ENCODE peak calls at places on chromosome 16, in nine cellular contexts. K, F, B, G, W, C, R, M and U are unnamed samples.

GRCh38 chr16:57577691-57578224 is 35.3 kb downstream of the ADGRG5 start:
- DNase-seq in K (no peak), F (no peak), B (peak; percentile 71), G (peak; percentile 47), W (peak; percentile 74), C (no peak), R (no peak), M (no peak), U (no peak)

GRCh38 chr16:16021988-16022682 is 72.7 kb downstream of the ABCC1 start:
- DNase-seq in K (peak; percentile 96), F (peak; percentile 95), B (no peak), G (no peak), W (peak; percentile 91), C (peak; percentile 96), R (peak; percentile 30), M (peak; percentile 95), U (peak; percentile 95)

GRCh38 chr16:84477661-84478060 is 26.8 kb downstream of the MEAK7 start:
- DNase-seq in K (no peak), F (no peak), B (no peak), G (no peak), W (no peak), C (no peak), R (no peak), M (no peak), U (no peak)

GRCh38 chr16:19746561-19746960 is 28.5 kb downstream of the IQCK start:
- DNase-seq in K (no peak), F (no peak), B (no peak), G (no peak), W (no peak), C (peak; percentile 12), R (no peak), M (no peak), U (no peak)

GRCh38 chr16:65601781-65602180 is 479.9 kb upstream of the CDH11 start:
- DNase-seq in K (no peak), F (peak; percentile 40), B (no peak), G (no peak), W (no peak), C (peak; percentile 71), R (no peak), M (no peak), U (no peak)

GRCh38 chr16:53219795-53220194 is 165.0 kb downstream of the CHD9 start:
- DNase-seq in K (no peak), F (peak; percentile 37), B (no peak), G (no peak), W (no peak), C (no peak), R (no peak), M (no peak), U (no peak)

GRCh38 chr16:54066451-54067056 is 220.0 kb downstream of the IRX3 start:
- DNase-seq in K (no peak), F (no peak), B (no peak), G (no peak), W (no peak), C (peak; percentile 14), R (no peak), M (no peak), U (no peak)

GRCh38 chr16:87006789-87007745 is 310.1 kb downstream of the C16orf95 start:
- DNase-seq in K (no peak), F (no peak), B (no peak), G (no peak), W (no peak), C (peak; percentile 17), R (no peak), M (no peak), U (no peak)

GRCh38 chr16:17397499-17397891 is 73.3 kb downstream of the XYLT1 start:
- DNase-seq in K (peak; percentile 32), F (peak; percentile 48), B (peak; percentile 59), G (no peak), W (no peak), C (peak; percentile 86), R (no peak), M (no peak), U (no peak)

GRCh38 chr16:35564148-35564547 is 2104.7 kb downstream of the TP53TG3F start:
- DNase-seq in K (no peak), F (no peak), B (no peak), G (no peak), W (no peak), C (no peak), R (no peak), M (no peak), U (no peak)
- H3K4me3 ChIP-seq in K (no peak overlapping the region), F (no peak overlapping the region), B (no peak overlapping the region), G (no peak overlapping the region), W (no peak overlapping the region), C (no peak overlapping the region), R (no peak overlapping the region), M (no peak overlapping the region), U (no peak overlapping the region)

GRCh38 chr16:77610496-77610895 is 111.8 kb upstream of the NUDT7 start:
- DNase-seq in K (no peak), F (no peak), B (no peak), G (no peak), W (no peak), C (no peak), R (no peak), M (no peak), U (no peak)
- H3K4me3 ChIP-seq in K (no peak overlapping the region), F (no peak overlapping the region), B (no peak overlapping the region), G (no peak overlapping the region), W (no peak overlapping the region), C (no peak overlapping the region), R (no peak overlapping the region), M (no peak overlapping the region), U (no peak overlapping the region)

GRCh38 chr16:88608076-88608475 is 30.3 kb upstream of the IL17C start:
- DNase-seq in K (no peak), F (no peak), B (no peak), G (no peak), W (no peak), C (no peak), R (no peak), M (peak; percentile 5), U (no peak)

GRCh38 chr16:88613911-88614817 is 24.2 kb upstream of the IL17C start:
- DNase-seq in K (no peak), F (no peak), B (no peak), G (peak; percentile 8), W (no peak), C (peak; percentile 28), R (no peak), M (no peak), U (no peak)

GRCh38 chr16:88613293-88613692 is 25.1 kb upstream of the IL17C start:
- DNase-seq in K (no peak), F (no peak), B (no peak), G (peak; percentile 18), W (no peak), C (no peak), R (no peak), M (no peak), U (no peak)

GRCh38 chr16:88610080-88610479 is 28.3 kb upstream of the IL17C start:
- DNase-seq in K (no peak), F (no peak), B (no peak), G (peak; percentile 14), W (no peak), C (no peak), R (no peak), M (no peak), U (no peak)

DNA sequence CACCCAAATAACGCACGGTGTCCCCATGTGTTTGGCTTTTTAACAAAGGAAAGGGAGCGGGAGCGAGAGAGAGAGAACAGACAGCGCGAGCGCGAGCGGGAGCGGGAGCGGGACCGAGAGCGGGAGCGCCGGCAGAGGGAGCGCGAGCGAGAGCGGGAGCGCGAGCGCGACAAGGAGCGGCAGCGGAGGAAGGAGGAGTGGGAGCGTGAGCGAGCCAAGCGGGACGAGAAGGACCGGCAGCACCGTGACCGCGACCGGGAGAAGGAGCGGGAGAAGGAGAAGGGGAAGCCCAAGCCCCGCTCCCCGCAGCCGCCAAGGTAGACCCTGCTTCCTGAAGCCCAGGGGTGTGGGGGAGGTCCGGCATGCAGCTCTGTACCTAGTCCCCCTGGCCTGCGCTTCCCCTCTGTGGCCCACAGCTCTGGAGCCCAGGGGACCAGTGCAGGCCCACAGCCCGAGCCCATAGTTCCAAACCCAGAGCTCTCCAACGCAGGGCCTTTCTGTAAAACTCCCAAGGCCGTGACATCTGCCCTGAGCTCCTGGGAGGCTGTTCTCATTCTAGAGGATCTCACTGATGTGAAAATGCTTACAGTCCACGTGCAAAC is 27.1 kb upstream of the IL17C start:
- DNase-seq in K (no peak), F (no peak), B (no peak), G (peak; percentile 8), W (no peak), C (no peak), R (no peak), M (no peak), U (no peak)
- H3K4me3 ChIP-seq in K (no peak overlapping the region), F (no peak overlapping the region), B (no peak overlapping the region), G (no peak overlapping the region), W (no peak overlapping the region), C (no peak overlapping the region), R (no peak overlapping the region), M (no peak overlapping the region), U (no peak overlapping the region)

DNA sequence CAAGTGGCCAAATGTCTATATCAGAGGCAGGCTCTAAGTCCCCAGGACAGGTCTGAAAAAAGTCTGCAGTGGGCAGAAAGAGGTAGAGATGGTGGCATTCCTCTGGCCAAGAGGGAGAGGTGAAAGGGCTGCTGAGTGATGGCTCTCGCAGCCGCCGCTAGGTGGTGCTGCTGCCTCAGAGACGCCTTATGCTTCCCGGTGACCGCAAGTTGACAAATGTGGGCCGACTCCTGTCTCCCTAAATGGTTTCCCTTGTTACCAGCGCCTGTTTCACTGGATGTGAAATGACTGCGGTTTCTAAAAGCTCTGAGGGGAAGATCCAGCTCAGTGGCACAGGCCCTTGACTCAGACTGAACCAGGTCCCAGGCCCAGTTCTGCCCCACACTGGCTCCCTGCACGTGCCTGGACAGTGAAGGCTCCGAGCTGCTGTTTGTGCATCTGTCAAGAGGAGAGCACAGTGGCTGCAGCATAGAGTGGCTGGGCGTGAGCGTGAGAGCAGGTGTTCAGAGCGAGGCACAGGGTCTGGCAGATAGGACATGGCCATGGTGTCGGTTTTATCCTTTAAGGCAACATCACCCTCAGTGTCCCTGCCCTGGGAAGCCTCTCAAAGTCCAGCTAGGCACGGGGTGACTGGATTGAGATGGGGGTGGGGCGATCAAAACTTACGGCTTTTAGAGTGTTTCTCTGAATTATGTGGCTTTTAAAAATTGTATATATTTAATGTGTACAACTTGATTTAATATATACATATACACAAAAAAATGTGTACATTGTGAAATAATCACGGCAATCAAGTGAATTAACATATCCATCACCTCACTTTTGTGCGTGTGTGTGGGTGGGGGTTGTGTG is 19.9 kb downstream of the CLEC16A start:
- DNase-seq in K (peak; percentile 83), F (peak; percentile 80), B (peak; percentile 84), G (peak; percentile 75), W (peak; percentile 82), C (peak; percentile 84), R (no peak), M (peak; percentile 90), U (peak; percentile 46)
- H3K4me3 ChIP-seq in K (no peak overlapping the region), F (no peak overlapping the region), B (peak overlapping the region; percentile 37), G (no peak overlapping the region), W (no peak overlapping the region), C (no peak overlapping the region), R (no peak overlapping the region), M (no peak overlapping the region), U (peak overlapping the region; percentile 36)